ENCODE peak calls at places on chromosome 6, in eight cellular contexts. K, A, Y, O, B, V, G and P are unnamed samples.

GRCh38 chr6:132719736-132720448 is 6.0 kb upstream of the VNN1 start:
- DNase-seq in K (no peak), A (no peak), Y (no peak), O (no peak), B (no peak), V (no peak), G (no peak), P (no peak)

GRCh38 chr6:25899123-25899522 is 25.1 kb upstream of the SLC17A3 start:
- DNase-seq in K (no peak), A (no peak), Y (no peak), O (no peak), B (no peak), V (peak), G (peak), P (no peak)

GRCh38 chr6:56096946-56097345 is 150.4 kb downstream of the COL21A1 start:
- DNase-seq in K (no peak), A (no peak), Y (peak), O (no peak), B (no peak), V (no peak), G (no peak), P (no peak)

GRCh38 chr6:139676718-139677117 is 302.3 kb upstream of the CITED2 start:
- DNase-seq in K (no peak), A (no peak), Y (no peak), O (no peak), B (no peak), V (no peak), G (no peak), P (no peak)

GRCh38 chr6:81752084-81752968 is at the start of gene TENT5A:
- DNase-seq in K (peak), A (peak), Y (peak), O (peak), B (peak), V (peak), G (peak), P (no peak)

GRCh38 chr6:114989279-114989964 is 646.6 kb upstream of the HS3ST5 start:
- DNase-seq in K (no peak), A (no peak), Y (no peak), O (no peak), B (no peak), V (no peak), G (no peak), P (no peak)

GRCh38 chr6:47571488-47571887 is 93.9 kb downstream of the CD2AP start:
- DNase-seq in K (no peak), A (no peak), Y (peak), O (no peak), B (no peak), V (no peak), G (no peak), P (no peak)

GRCh38 chr6:63380265-63380664 is 60.5 kb upstream of the LGSN start:
- DNase-seq in K (no peak), A (no peak), Y (no peak), O (no peak), B (no peak), V (no peak), G (no peak), P (no peak)

GRCh38 chr6:21965953-21966539 is 330.8 kb downstream of the PRL start:
- DNase-seq in K (no peak), A (no peak), Y (no peak), O (no peak), B (no peak), V (no peak), G (peak), P (no peak)

GRCh38 chr6:31083742-31084354 is 28.5 kb downstream of the C6orf15 start:
- DNase-seq in K (no peak), A (no peak), Y (peak), O (peak), B (peak), V (peak), G (peak), P (no peak)

GRCh38 chr6:71544028-71544427 is 255.4 kb downstream of the OGFRL1 start:
- DNase-seq in K (no peak), A (no peak), Y (peak), O (no peak), B (no peak), V (no peak), G (peak), P (no peak)

GRCh38 chr6:35722121-35722761 is 14.6 kb upstream of the ARMC12 start:
- DNase-seq in K (no peak), A (no peak), Y (no peak), O (peak), B (no peak), V (no peak), G (no peak), P (no peak)

GRCh38 chr6:37550436-37550835 is 50.7 kb upstream of the CCDC167 start:
- DNase-seq in K (no peak), A (peak), Y (peak), O (peak), B (no peak), V (no peak), G (no peak), P (no peak)

GRCh38 chr6:96522469-96523009 is 933 bp downstream of the UFL1 start:
- DNase-seq in K (no peak), A (no peak), Y (peak), O (peak), B (no peak), V (no peak), G (no peak), P (no peak)

GRCh38 chr6:13462380-13463326 is 24.7 kb downstream of the GFOD1 start:
- DNase-seq in K (no peak), A (no peak), Y (peak), O (peak), B (no peak), V (peak), G (peak), P (no peak)

GRCh38 chr6:44128020-44128917 is 915 bp downstream of the TMEM63B start:
- DNase-seq in K (peak), A (peak), Y (no peak), O (no peak), B (peak), V (peak), G (peak), P (no peak)

GRCh38 chr6:91626935-91627334 is 1040.1 kb upstream of the MAP3K7 start:
- DNase-seq in K (peak), A (peak), Y (peak), O (no peak), B (no peak), V (no peak), G (no peak), P (no peak)

GRCh38 chr6:5082487-5083306 is 2.4 kb upstream of the PPP1R3G start:
- DNase-seq in K (peak), A (peak), Y (peak), O (peak), B (peak), V (no peak), G (no peak), P (peak)

GRCh38 chr6:27892596-27893058 is 19.6 kb downstream of the OR2B2 start:
- DNase-seq in K (no peak), A (peak), Y (peak), O (peak), B (no peak), V (no peak), G (no peak), P (no peak)

GRCh38 chr6:3885262-3886036 is 36.3 kb downstream of the FAM50B start:
- DNase-seq in K (no peak), A (peak), Y (no peak), O (no peak), B (peak), V (no peak), G (peak), P (no peak)

GRCh38 chr6:4192173-4192572 is 56.8 kb upstream of the ECI2 start:
- DNase-seq in K (no peak), A (no peak), Y (no peak), O (no peak), B (no peak), V (no peak), G (no peak), P (no peak)

GRCh38 chr6:22466665-22467064 is 102.7 kb upstream of the HDGFL1 start:
- DNase-seq in K (no peak), A (no peak), Y (no peak), O (no peak), B (no peak), V (peak), G (peak), P (no peak)

GRCh38 chr6:142822383-142822782 is 122.6 kb downstream of the HIVEP2 start:
- DNase-seq in K (no peak), A (no peak), Y (no peak), O (no peak), B (no peak), V (no peak), G (no peak), P (no peak)

GRCh38 chr6:142819603-142820335 is 125.2 kb downstream of the HIVEP2 start:
- DNase-seq in K (peak), A (no peak), Y (peak), O (peak), B (no peak), V (no peak), G (no peak), P (no peak)

GRCh38 chr6:142821860-142822259 is 123.1 kb downstream of the HIVEP2 start:
- DNase-seq in K (no peak), A (no peak), Y (no peak), O (no peak), B (no peak), V (no peak), G (no peak), P (no peak)

GRCh38 chr6:142820336-142821016 is 124.5 kb downstream of the HIVEP2 start:
- DNase-seq in K (no peak), A (no peak), Y (no peak), O (peak), B (no peak), V (no peak), G (no peak), P (no peak)

GRCh38 chr6:142821164-142821716 is 123.7 kb downstream of the HIVEP2 start:
- DNase-seq in K (no peak), A (no peak), Y (no peak), O (no peak), B (no peak), V (no peak), G (no peak), P (no peak)
- TF ChIP-seq EZH2 in K (no peak), A (no peak), Y (no peak), O (no peak), B (no peak), V (no peak), G (no peak), P (no peak)

GRCh38 chr6:41570270-41570615 is 24.1 kb downstream of the FOXP4 start:
- DNase-seq in K (no peak), A (no peak), Y (no peak), O (no peak), B (no peak), V (peak), G (peak), P (no peak)
- H3K4me2 ChIP-seq in K (no peak), A (no peak), Y (no peak), O (no peak), B (no peak), V (peak), G (peak), P (no peak)

GRCh38 chr6:14542670-14543366 is 425.2 kb downstream of the CD83 start:
- DNase-seq in K (peak), A (peak), Y (peak), O (peak), B (peak), V (no peak), G (no peak), P (no peak)
- H2AFZ ChIP-seq in K (no peak), A (no peak), Y (no peak), O (no peak), B (no peak), V (no peak), G (no peak), P (no peak)

GRCh38 chr6:1615651-1616420 is 6.1 kb downstream of the FOXC1 start:
- DNase-seq in K (no peak), A (no peak), Y (no peak), O (no peak), B (no peak), V (no peak), G (no peak), P (no peak)
- TF ChIP-seq EZH2 in K (no peak), A (no peak), Y (no peak), O (no peak), B (no peak), V (peak), G (peak), P (no peak)

GRCh38 chr6:147699637-147700036 is 191.1 kb downstream of the SAMD5 start:
- DNase-seq in K (peak), A (peak), Y (peak), O (peak), B (no peak), V (no peak), G (no peak), P (no peak)
- H3K4me2 ChIP-seq in K (no peak), A (peak), Y (no peak), O (no peak), B (no peak), V (no peak), G (no peak), P (no peak)

GRCh38 chr6:131290955-131291354 is 155.7 kb downstream of the AKAP7 start:
- DNase-seq in K (peak), A (no peak), Y (no peak), O (no peak), B (no peak), V (no peak), G (no peak), P (no peak)
- H2AFZ ChIP-seq in K (no peak), A (no peak), Y (no peak), O (no peak), B (no peak), V (no peak), G (no peak), P (no peak)

GRCh38 chr6:19836799-19837510 is at the start of gene ID4:
- DNase-seq in K (peak), A (peak), Y (peak), O (peak), B (no peak), V (peak), G (peak), P (no peak)

GRCh38 chr6:19839788-19840187 is 2.6 kb downstream of the ID4 start:
- DNase-seq in K (no peak), A (no peak), Y (no peak), O (no peak), B (no peak), V (no peak), G (no peak), P (no peak)

GRCh38 chr6:19838442-19839236 is 1.5 kb downstream of the ID4 start:
- DNase-seq in K (peak), A (peak), Y (peak), O (peak), B (no peak), V (peak), G (peak), P (no peak)

GRCh38 chr6:19839237-19839546 is 2.0 kb downstream of the ID4 start:
- DNase-seq in K (no peak), A (no peak), Y (peak), O (peak), B (no peak), V (no peak), G (no peak), P (no peak)

DNA sequence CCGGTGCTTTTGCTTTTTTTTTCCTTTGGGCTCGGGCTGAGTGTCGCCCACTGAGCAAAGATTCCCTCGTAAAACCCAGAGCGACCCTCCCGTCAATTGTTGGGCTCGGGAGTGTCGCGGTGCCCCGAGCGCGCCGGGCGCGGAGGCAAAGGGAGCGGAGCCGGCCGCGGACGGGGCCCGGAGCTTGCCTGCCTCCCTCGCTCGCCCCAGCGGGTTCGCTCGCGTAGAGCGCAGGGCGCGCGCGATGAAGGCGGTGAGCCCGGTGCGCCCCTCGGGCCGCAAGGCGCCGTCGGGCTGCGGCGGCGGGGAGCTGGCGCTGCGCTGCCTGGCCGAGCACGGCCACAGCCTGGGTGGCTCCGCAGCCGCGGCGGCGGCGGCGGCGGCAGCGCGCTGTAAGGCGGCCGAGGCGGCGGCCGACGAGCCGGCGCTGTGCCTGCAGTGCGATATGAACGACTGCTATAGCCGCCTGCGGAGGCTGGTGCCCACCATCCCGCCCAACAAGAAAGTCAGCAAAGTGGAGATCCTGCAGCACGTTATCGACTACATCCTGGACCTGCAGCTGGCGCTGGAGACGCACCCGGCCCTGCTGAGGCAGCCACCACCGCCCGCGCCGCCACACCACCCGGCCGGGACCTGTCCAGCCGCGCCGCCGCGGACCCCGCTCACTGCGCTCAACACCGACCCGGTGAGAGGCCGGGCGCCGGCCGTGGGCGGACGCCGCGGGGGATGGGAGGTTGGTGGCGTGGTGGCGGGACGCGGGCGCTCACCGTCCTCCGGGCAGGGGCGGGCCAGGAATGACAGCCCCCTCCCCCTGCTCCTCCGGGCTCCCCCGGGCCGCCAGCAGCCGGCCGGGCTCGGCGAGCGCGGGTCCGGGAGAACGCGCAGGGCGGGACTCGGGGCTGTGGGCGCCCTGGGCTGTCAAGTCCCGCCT is 606 bp downstream of the ID4 start:
- DNase-seq in K (peak), A (peak), Y (peak), O (peak), B (no peak), V (peak), G (peak), P (no peak)
- TF ChIP-seq EZH2 in K (peak), A (no peak), Y (no peak), O (no peak), B (no peak), V (peak), G (no peak), P (no peak)

GRCh38 chr6:159730277-159730676 is 3.0 kb downstream of the WTAP start:
- DNase-seq in K (no peak), A (no peak), Y (no peak), O (no peak), B (no peak), V (no peak), G (no peak), P (no peak)
- H3K4me2 ChIP-seq in K (peak), A (peak), Y (peak), O (peak), B (no peak), V (peak), G (peak), P (peak)